ENCODE peak calls at places on chromosome 5, in eight cellular contexts. One of them, this sample, is unnamed.

GRCh38 chr5:77272206-77272605 is 61.7 kb downstream of the PDE8B start:
- DNase-seq in central memory CD4-positive, alpha-beta T cell: no peak
- DNase-seq in iris pigment epithelial cell: peak; percentile 32
- DNase-seq in NCI-H2171 treated with DMSO at 0.1 percent for 48 hours: no peak
- DNase-seq in hippocampal formation: no peak
- DNase-seq in NCI-H1105 treated with DMSO at 0.1 percent for 48 hours: no peak
- DNase-seq in stimulated activated CD8-positive, alpha-beta memory T cell treated with anti-CD3 and anti-CD28 coated beads, Interleukin-15, amount 100 ng/mL, for 1 hour: no peak
- DNase-seq in astrocyte: no peak
- DNase-seq in this sample: no peak

GRCh38 chr5:74316064-74316586 is 324.4 kb downstream of the ENC1 start:
- DNase-seq in stimulated activated CD8-positive, alpha-beta memory T cell treated with anti-CD3 and anti-CD28 coated beads, Interleukin-15, amount 100 ng/mL, for 1 hour: no peak
- DNase-seq in NCI-H1105 treated with DMSO at 0.1 percent for 48 hours: no peak
- DNase-seq in hippocampal formation: no peak
- DNase-seq in iris pigment epithelial cell: peak; percentile 98
- DNase-seq in NCI-H2171 treated with DMSO at 0.1 percent for 48 hours: no peak
- DNase-seq in central memory CD4-positive, alpha-beta T cell: no peak
- DNase-seq in astrocyte: peak; percentile 98
- DNase-seq in this sample: peak; percentile 83

GRCh38 chr5:132001647-132002561 is 9.6 kb downstream of the ACSL6 start:
- DNase-seq in NCI-H2171 treated with DMSO at 0.1 percent for 48 hours: no peak
- DNase-seq in central memory CD4-positive, alpha-beta T cell: no peak
- DNase-seq in stimulated activated CD8-positive, alpha-beta memory T cell treated with anti-CD3 and anti-CD28 coated beads, Interleukin-15, amount 100 ng/mL, for 1 hour: no peak
- DNase-seq in iris pigment epithelial cell: peak; percentile 69
- DNase-seq in NCI-H1105 treated with DMSO at 0.1 percent for 48 hours: no peak
- DNase-seq in hippocampal formation: no peak
- DNase-seq in astrocyte: peak; percentile 27
- DNase-seq in this sample: peak; percentile 51

GRCh38 chr5:29367176-29367833 is 1826.2 kb upstream of the CDH6 start:
- DNase-seq in NCI-H1105 treated with DMSO at 0.1 percent for 48 hours: peak; percentile 23
- DNase-seq in iris pigment epithelial cell: no peak
- DNase-seq in hippocampal formation: no peak
- DNase-seq in stimulated activated CD8-positive, alpha-beta memory T cell treated with anti-CD3 and anti-CD28 coated beads, Interleukin-15, amount 100 ng/mL, for 1 hour: no peak
- DNase-seq in astrocyte: no peak
- DNase-seq in NCI-H2171 treated with DMSO at 0.1 percent for 48 hours: no peak
- DNase-seq in central memory CD4-positive, alpha-beta T cell: no peak
- DNase-seq in this sample: no peak

GRCh38 chr5:39226558-39226957 is 7.2 kb upstream of the FYB1 start:
- DNase-seq in central memory CD4-positive, alpha-beta T cell: no peak
- DNase-seq in astrocyte: no peak
- DNase-seq in iris pigment epithelial cell: no peak
- DNase-seq in stimulated activated CD8-positive, alpha-beta memory T cell treated with anti-CD3 and anti-CD28 coated beads, Interleukin-15, amount 100 ng/mL, for 1 hour: no peak
- DNase-seq in NCI-H2171 treated with DMSO at 0.1 percent for 48 hours: no peak
- DNase-seq in hippocampal formation: no peak
- DNase-seq in NCI-H1105 treated with DMSO at 0.1 percent for 48 hours: no peak
- DNase-seq in this sample: no peak

GRCh38 chr5:12332480-12332879 is 428.2 kb upstream of the CTNND2 start:
- DNase-seq in central memory CD4-positive, alpha-beta T cell: no peak
- DNase-seq in NCI-H2171 treated with DMSO at 0.1 percent for 48 hours: no peak
- DNase-seq in iris pigment epithelial cell: no peak
- DNase-seq in stimulated activated CD8-positive, alpha-beta memory T cell treated with anti-CD3 and anti-CD28 coated beads, Interleukin-15, amount 100 ng/mL, for 1 hour: no peak
- DNase-seq in NCI-H1105 treated with DMSO at 0.1 percent for 48 hours: no peak
- DNase-seq in astrocyte: no peak
- DNase-seq in hippocampal formation: no peak
- DNase-seq in this sample: no peak

GRCh38 chr5:81994679-81995078 is 22.9 kb downstream of the ATG10 start:
- DNase-seq in NCI-H2171 treated with DMSO at 0.1 percent for 48 hours: no peak
- DNase-seq in stimulated activated CD8-positive, alpha-beta memory T cell treated with anti-CD3 and anti-CD28 coated beads, Interleukin-15, amount 100 ng/mL, for 1 hour: no peak
- DNase-seq in hippocampal formation: no peak
- DNase-seq in NCI-H1105 treated with DMSO at 0.1 percent for 48 hours: no peak
- DNase-seq in iris pigment epithelial cell: peak; percentile 33
- DNase-seq in astrocyte: peak; percentile 25
- DNase-seq in central memory CD4-positive, alpha-beta T cell: no peak
- DNase-seq in this sample: no peak

GRCh38 chr5:121968910-121969607 is 7.3 kb downstream of the SRFBP1 start:
- DNase-seq in stimulated activated CD8-positive, alpha-beta memory T cell treated with anti-CD3 and anti-CD28 coated beads, Interleukin-15, amount 100 ng/mL, for 1 hour: no peak
- DNase-seq in central memory CD4-positive, alpha-beta T cell: no peak
- DNase-seq in NCI-H1105 treated with DMSO at 0.1 percent for 48 hours: no peak
- DNase-seq in iris pigment epithelial cell: peak; percentile 99
- DNase-seq in NCI-H2171 treated with DMSO at 0.1 percent for 48 hours: no peak
- DNase-seq in hippocampal formation: no peak
- DNase-seq in astrocyte: peak; percentile 99
- DNase-seq in this sample: peak; percentile 99

GRCh38 chr5:74030371-74030770 is 404.4 kb downstream of the ARHGEF28 start:
- DNase-seq in astrocyte: no peak
- DNase-seq in NCI-H1105 treated with DMSO at 0.1 percent for 48 hours: no peak
- DNase-seq in NCI-H2171 treated with DMSO at 0.1 percent for 48 hours: no peak
- DNase-seq in stimulated activated CD8-positive, alpha-beta memory T cell treated with anti-CD3 and anti-CD28 coated beads, Interleukin-15, amount 100 ng/mL, for 1 hour: no peak
- DNase-seq in iris pigment epithelial cell: no peak
- DNase-seq in hippocampal formation: no peak
- DNase-seq in central memory CD4-positive, alpha-beta T cell: no peak
- DNase-seq in this sample: no peak

GRCh38 chr5:23484094-23484493 is 23.3 kb upstream of the PRDM9 start:
- DNase-seq in iris pigment epithelial cell: no peak
- DNase-seq in hippocampal formation: no peak
- DNase-seq in NCI-H2171 treated with DMSO at 0.1 percent for 48 hours: no peak
- DNase-seq in central memory CD4-positive, alpha-beta T cell: no peak
- DNase-seq in NCI-H1105 treated with DMSO at 0.1 percent for 48 hours: no peak
- DNase-seq in stimulated activated CD8-positive, alpha-beta memory T cell treated with anti-CD3 and anti-CD28 coated beads, Interleukin-15, amount 100 ng/mL, for 1 hour: no peak
- DNase-seq in astrocyte: no peak
- DNase-seq in this sample: no peak

GRCh38 chr5:142684508-142685031 is 1.3 kb downstream of the FGF1 start:
- DNase-seq in NCI-H1105 treated with DMSO at 0.1 percent for 48 hours: no peak
- DNase-seq in hippocampal formation: peak; percentile 84
- DNase-seq in NCI-H2171 treated with DMSO at 0.1 percent for 48 hours: no peak
- DNase-seq in iris pigment epithelial cell: no peak
- DNase-seq in central memory CD4-positive, alpha-beta T cell: no peak
- DNase-seq in astrocyte: peak; percentile 17
- DNase-seq in stimulated activated CD8-positive, alpha-beta memory T cell treated with anti-CD3 and anti-CD28 coated beads, Interleukin-15, amount 100 ng/mL, for 1 hour: no peak
- DNase-seq in this sample: no peak

GRCh38 chr5:104540448-104540847 is 977.9 kb upstream of the NUDT12 start:
- DNase-seq in astrocyte: peak; percentile 61
- DNase-seq in hippocampal formation: no peak
- DNase-seq in NCI-H2171 treated with DMSO at 0.1 percent for 48 hours: peak; percentile 65
- DNase-seq in iris pigment epithelial cell: peak; percentile 79
- DNase-seq in stimulated activated CD8-positive, alpha-beta memory T cell treated with anti-CD3 and anti-CD28 coated beads, Interleukin-15, amount 100 ng/mL, for 1 hour: no peak
- DNase-seq in NCI-H1105 treated with DMSO at 0.1 percent for 48 hours: peak; percentile 12
- DNase-seq in central memory CD4-positive, alpha-beta T cell: no peak
- DNase-seq in this sample: peak; percentile 68

GRCh38 chr5:9197881-9198260 is 348.0 kb downstream of the SEMA5A start:
- DNase-seq in stimulated activated CD8-positive, alpha-beta memory T cell treated with anti-CD3 and anti-CD28 coated beads, Interleukin-15, amount 100 ng/mL, for 1 hour: no peak
- DNase-seq in hippocampal formation: no peak
- DNase-seq in NCI-H1105 treated with DMSO at 0.1 percent for 48 hours: no peak
- DNase-seq in central memory CD4-positive, alpha-beta T cell: no peak
- DNase-seq in NCI-H2171 treated with DMSO at 0.1 percent for 48 hours: no peak
- DNase-seq in iris pigment epithelial cell: peak; percentile 71
- DNase-seq in astrocyte: peak; percentile 61
- DNase-seq in this sample: peak; percentile 48

GRCh38 chr5:120449501-120449900 is 14.6 kb upstream of the PRR16 start:
- DNase-seq in iris pigment epithelial cell: peak; percentile 48
- DNase-seq in NCI-H2171 treated with DMSO at 0.1 percent for 48 hours: no peak
- DNase-seq in central memory CD4-positive, alpha-beta T cell: no peak
- DNase-seq in stimulated activated CD8-positive, alpha-beta memory T cell treated with anti-CD3 and anti-CD28 coated beads, Interleukin-15, amount 100 ng/mL, for 1 hour: no peak
- DNase-seq in hippocampal formation: no peak
- DNase-seq in astrocyte: peak; percentile 41
- DNase-seq in NCI-H1105 treated with DMSO at 0.1 percent for 48 hours: no peak
- DNase-seq in this sample: peak; percentile 51

GRCh38 chr5:501833-502184 is 22.4 kb downstream of the SLC9A3 start:
- DNase-seq in NCI-H2171 treated with DMSO at 0.1 percent for 48 hours: no peak
- DNase-seq in NCI-H1105 treated with DMSO at 0.1 percent for 48 hours: no peak
- DNase-seq in central memory CD4-positive, alpha-beta T cell: no peak
- DNase-seq in hippocampal formation: no peak
- DNase-seq in iris pigment epithelial cell: no peak
- DNase-seq in stimulated activated CD8-positive, alpha-beta memory T cell treated with anti-CD3 and anti-CD28 coated beads, Interleukin-15, amount 100 ng/mL, for 1 hour: no peak
- DNase-seq in astrocyte: no peak
- DNase-seq in this sample: no peak

GRCh38 chr5:177426566-177427210 is at the start of gene GRK6:
- DNase-seq in NCI-H2171 treated with DMSO at 0.1 percent for 48 hours: peak; percentile 19
- DNase-seq in NCI-H1105 treated with DMSO at 0.1 percent for 48 hours: no peak
- DNase-seq in hippocampal formation: no peak
- DNase-seq in stimulated activated CD8-positive, alpha-beta memory T cell treated with anti-CD3 and anti-CD28 coated beads, Interleukin-15, amount 100 ng/mL, for 1 hour: no peak
- DNase-seq in astrocyte: no peak
- DNase-seq in iris pigment epithelial cell: no peak
- DNase-seq in central memory CD4-positive, alpha-beta T cell: peak; percentile 76
- DNase-seq in this sample: no peak

GRCh38 chr5:176817369-176817841 is 7.0 kb downstream of the UNC5A start:
- DNase-seq in central memory CD4-positive, alpha-beta T cell: no peak
- DNase-seq in hippocampal formation: no peak
- DNase-seq in iris pigment epithelial cell: no peak
- DNase-seq in NCI-H1105 treated with DMSO at 0.1 percent for 48 hours: peak; percentile 75
- DNase-seq in NCI-H2171 treated with DMSO at 0.1 percent for 48 hours: peak; percentile 60
- DNase-seq in stimulated activated CD8-positive, alpha-beta memory T cell treated with anti-CD3 and anti-CD28 coated beads, Interleukin-15, amount 100 ng/mL, for 1 hour: no peak
- DNase-seq in astrocyte: no peak
- DNase-seq in this sample: no peak

GRCh38 chr5:64769856-64770255 is 1.1 kb downstream of the CWC27 start:
- DNase-seq in iris pigment epithelial cell: no peak
- DNase-seq in astrocyte: no peak
- DNase-seq in stimulated activated CD8-positive, alpha-beta memory T cell treated with anti-CD3 and anti-CD28 coated beads, Interleukin-15, amount 100 ng/mL, for 1 hour: no peak
- DNase-seq in central memory CD4-positive, alpha-beta T cell: no peak
- DNase-seq in NCI-H1105 treated with DMSO at 0.1 percent for 48 hours: no peak
- DNase-seq in hippocampal formation: no peak
- DNase-seq in NCI-H2171 treated with DMSO at 0.1 percent for 48 hours: no peak
- DNase-seq in this sample: no peak

GRCh38 chr5:96934695-96935555 is 955 bp upstream of the LNPEP start:
- DNase-seq in iris pigment epithelial cell: peak; percentile 97
- DNase-seq in hippocampal formation: peak; percentile 92
- DNase-seq in central memory CD4-positive, alpha-beta T cell: peak; percentile 97
- DNase-seq in astrocyte: peak; percentile 91
- DNase-seq in NCI-H2171 treated with DMSO at 0.1 percent for 48 hours: peak; percentile 83
- DNase-seq in stimulated activated CD8-positive, alpha-beta memory T cell treated with anti-CD3 and anti-CD28 coated beads, Interleukin-15, amount 100 ng/mL, for 1 hour: peak; percentile 79
- DNase-seq in NCI-H1105 treated with DMSO at 0.1 percent for 48 hours: peak; percentile 81
- DNase-seq in this sample: peak; percentile 96

GRCh38 chr5:143412656-143413342 is 9.3 kb upstream of the NR3C1 start:
- DNase-seq in astrocyte: no peak
- DNase-seq in NCI-H2171 treated with DMSO at 0.1 percent for 48 hours: no peak
- DNase-seq in hippocampal formation: no peak
- DNase-seq in stimulated activated CD8-positive, alpha-beta memory T cell treated with anti-CD3 and anti-CD28 coated beads, Interleukin-15, amount 100 ng/mL, for 1 hour: no peak
- DNase-seq in iris pigment epithelial cell: peak; percentile 43
- DNase-seq in central memory CD4-positive, alpha-beta T cell: no peak
- DNase-seq in NCI-H1105 treated with DMSO at 0.1 percent for 48 hours: no peak
- DNase-seq in this sample: no peak

GRCh38 chr5:59769832-59770231 is 123.7 kb downstream of the PDE4D start:
- DNase-seq in hippocampal formation: no peak
- DNase-seq in astrocyte: peak; percentile 25
- DNase-seq in NCI-H2171 treated with DMSO at 0.1 percent for 48 hours: no peak
- DNase-seq in iris pigment epithelial cell: peak; percentile 74
- DNase-seq in stimulated activated CD8-positive, alpha-beta memory T cell treated with anti-CD3 and anti-CD28 coated beads, Interleukin-15, amount 100 ng/mL, for 1 hour: no peak
- DNase-seq in NCI-H1105 treated with DMSO at 0.1 percent for 48 hours: no peak
- DNase-seq in central memory CD4-positive, alpha-beta T cell: no peak
- DNase-seq in this sample: peak; percentile 36

GRCh38 chr5:75753182-75753581 is 35.9 kb upstream of the POC5 start:
- DNase-seq in central memory CD4-positive, alpha-beta T cell: no peak
- DNase-seq in astrocyte: no peak
- DNase-seq in stimulated activated CD8-positive, alpha-beta memory T cell treated with anti-CD3 and anti-CD28 coated beads, Interleukin-15, amount 100 ng/mL, for 1 hour: no peak
- DNase-seq in hippocampal formation: no peak
- DNase-seq in NCI-H1105 treated with DMSO at 0.1 percent for 48 hours: no peak
- DNase-seq in iris pigment epithelial cell: no peak
- DNase-seq in NCI-H2171 treated with DMSO at 0.1 percent for 48 hours: no peak
- DNase-seq in this sample: no peak

GRCh38 chr5:181173027-181173419 is 25.6 kb downstream of the OR2V2 start:
- DNase-seq in iris pigment epithelial cell: no peak
- DNase-seq in astrocyte: no peak
- DNase-seq in stimulated activated CD8-positive, alpha-beta memory T cell treated with anti-CD3 and anti-CD28 coated beads, Interleukin-15, amount 100 ng/mL, for 1 hour: no peak
- DNase-seq in NCI-H2171 treated with DMSO at 0.1 percent for 48 hours: no peak
- DNase-seq in central memory CD4-positive, alpha-beta T cell: no peak
- DNase-seq in NCI-H1105 treated with DMSO at 0.1 percent for 48 hours: no peak
- DNase-seq in hippocampal formation: no peak
- DNase-seq in this sample: no peak

GRCh38 chr5:1726469-1726865 is 73.2 kb downstream of the MRPL36 start:
- DNase-seq in NCI-H1105 treated with DMSO at 0.1 percent for 48 hours: no peak
- DNase-seq in NCI-H2171 treated with DMSO at 0.1 percent for 48 hours: no peak
- DNase-seq in central memory CD4-positive, alpha-beta T cell: no peak
- DNase-seq in iris pigment epithelial cell: no peak
- DNase-seq in astrocyte: no peak
- DNase-seq in stimulated activated CD8-positive, alpha-beta memory T cell treated with anti-CD3 and anti-CD28 coated beads, Interleukin-15, amount 100 ng/mL, for 1 hour: no peak
- DNase-seq in hippocampal formation: no peak
- DNase-seq in this sample: no peak

GRCh38 chr5:38330207-38330606 is 71.8 kb downstream of the EGFLAM start:
- DNase-seq in astrocyte: peak; percentile 34
- DNase-seq in central memory CD4-positive, alpha-beta T cell: no peak
- DNase-seq in hippocampal formation: no peak
- DNase-seq in iris pigment epithelial cell: peak; percentile 18
- DNase-seq in stimulated activated CD8-positive, alpha-beta memory T cell treated with anti-CD3 and anti-CD28 coated beads, Interleukin-15, amount 100 ng/mL, for 1 hour: no peak
- DNase-seq in NCI-H1105 treated with DMSO at 0.1 percent for 48 hours: no peak
- DNase-seq in NCI-H2171 treated with DMSO at 0.1 percent for 48 hours: no peak
- DNase-seq in this sample: no peak